ENCODE peak calls at places on chromosomes 16 and 17, in six cellular contexts. One of them, this sample, is unnamed.
A peak's percentile ranks its signal among the peaks of the same experiment; 100 is the strongest.

GRCh38 chr17:77681820-77682219 is 276.7 kb upstream of the TNRC6C start:
- DNase-seq in skeletal muscle cell: peak; percentile 1
- DNase-seq in substantia nigra: no peak
- DNase-seq in upper lobe of right lung: peak; percentile 20
- DNase-seq in A172: no peak
- DNase-seq in brain pericyte: no peak
- DNase-seq in this sample: peak; percentile 6

GRCh38 chr17:56891751-56892150 is 22.1 kb downstream of the TRIM25 start:
- DNase-seq in brain pericyte: no peak
- DNase-seq in A172: no peak
- DNase-seq in skeletal muscle cell: no peak
- DNase-seq in upper lobe of right lung: peak; percentile 71
- DNase-seq in substantia nigra: no peak
- DNase-seq in this sample: no peak

GRCh38 chr17:63697341-63698286 is 2.3 kb downstream of the LIMD2 start:
- DNase-seq in A172: peak; percentile 48
- DNase-seq in skeletal muscle cell: no peak
- DNase-seq in brain pericyte: no peak
- DNase-seq in substantia nigra: no peak
- DNase-seq in upper lobe of right lung: peak; percentile 81
- DNase-seq in this sample: peak; percentile 74

GRCh38 chr17:44688675-44689491 is 693 bp downstream of the CCDC43 start:
- DNase-seq in upper lobe of right lung: no peak
- DNase-seq in A172: no peak
- DNase-seq in substantia nigra: no peak
- DNase-seq in skeletal muscle cell: no peak
- DNase-seq in brain pericyte: no peak
- DNase-seq in this sample: peak; percentile 8

GRCh38 chr17:41534899-41535546 is 6.9 kb upstream of the KRT19 start:
- DNase-seq in brain pericyte: no peak
- DNase-seq in upper lobe of right lung: peak; percentile 41
- DNase-seq in substantia nigra: no peak
- DNase-seq in skeletal muscle cell: no peak
- DNase-seq in A172: no peak
- DNase-seq in this sample: no peak

GRCh38 chr17:71902931-71903506 is 217.8 kb upstream of the SOX9 start:
- DNase-seq in A172: peak; percentile 28
- DNase-seq in brain pericyte: no peak
- DNase-seq in substantia nigra: no peak
- DNase-seq in upper lobe of right lung: no peak
- DNase-seq in skeletal muscle cell: peak; percentile 25
- DNase-seq in this sample: peak; percentile 31

GRCh38 chr17:13518271-13519000 is 83.3 kb downstream of the HS3ST3A1 start:
- DNase-seq in A172: peak; percentile 43
- DNase-seq in brain pericyte: no peak
- DNase-seq in upper lobe of right lung: no peak
- DNase-seq in skeletal muscle cell: peak; percentile 48
- DNase-seq in substantia nigra: no peak
- DNase-seq in this sample: no peak

GRCh38 chr17:7835818-7836595 is 2.0 kb downstream of the KDM6B start:
- DNase-seq in skeletal muscle cell: no peak
- DNase-seq in brain pericyte: no peak
- DNase-seq in A172: peak; percentile 39
- DNase-seq in upper lobe of right lung: peak; percentile 88
- DNase-seq in substantia nigra: peak; percentile 55
- DNase-seq in this sample: peak; percentile 34

GRCh38 chr17:58153046-58153445 is 4.9 kb downstream of the OR4D1 start:
- DNase-seq in substantia nigra: no peak
- DNase-seq in skeletal muscle cell: no peak
- DNase-seq in A172: no peak
- DNase-seq in upper lobe of right lung: no peak
- DNase-seq in brain pericyte: no peak
- DNase-seq in this sample: no peak

GRCh38 chr17:78408476-78409020 is 30.1 kb downstream of the PGS1 start:
- DNase-seq in skeletal muscle cell: no peak
- DNase-seq in brain pericyte: no peak
- DNase-seq in A172: no peak
- DNase-seq in substantia nigra: no peak
- DNase-seq in upper lobe of right lung: no peak
- DNase-seq in this sample: no peak

GRCh38 chr17:49875690-49876089 is 27.8 kb upstream of the TAC4 start:
- DNase-seq in upper lobe of right lung: no peak
- DNase-seq in substantia nigra: no peak
- DNase-seq in brain pericyte: no peak
- DNase-seq in skeletal muscle cell: no peak
- DNase-seq in A172: no peak
- DNase-seq in this sample: no peak

GRCh38 chr17:16923904-16924700 is 47.8 kb downstream of the TNFRSF13B start:
- DNase-seq in upper lobe of right lung: peak; percentile 49
- DNase-seq in substantia nigra: no peak
- DNase-seq in skeletal muscle cell: no peak
- DNase-seq in A172: no peak
- DNase-seq in brain pericyte: no peak
- DNase-seq in this sample: no peak

GRCh38 chr17:27577124-27577761 is 53.7 kb upstream of the LGALS9 start:
- DNase-seq in brain pericyte: no peak
- DNase-seq in substantia nigra: peak; percentile 82
- DNase-seq in A172: peak; percentile 66
- DNase-seq in skeletal muscle cell: peak; percentile 60
- DNase-seq in upper lobe of right lung: no peak
- DNase-seq in this sample: peak; percentile 59

GRCh38 chr17:2022647-2023046 is 2.5 kb downstream of the RTN4RL1 start:
- DNase-seq in skeletal muscle cell: no peak
- DNase-seq in substantia nigra: no peak
- DNase-seq in brain pericyte: no peak
- DNase-seq in upper lobe of right lung: peak; percentile 71
- DNase-seq in A172: no peak
- DNase-seq in this sample: no peak

GRCh38 chr16:53775106-53775820 is 71.3 kb downstream of the FTO start:
- DNase-seq in upper lobe of right lung: no peak
- DNase-seq in skeletal muscle cell: no peak
- DNase-seq in A172: no peak
- DNase-seq in brain pericyte: no peak
- DNase-seq in substantia nigra: no peak
- DNase-seq in this sample: no peak

GRCh38 chr17:81207610-81208581 is 14.9 kb downstream of the CEP131 start:
- DNase-seq in skeletal muscle cell: no peak
- DNase-seq in A172: no peak
- DNase-seq in substantia nigra: no peak
- DNase-seq in brain pericyte: no peak
- DNase-seq in upper lobe of right lung: no peak
- DNase-seq in this sample: no peak

GRCh38 chr16:4306439-4307214 is 9.2 kb upstream of the GLIS2 start:
- DNase-seq in upper lobe of right lung: no peak
- DNase-seq in substantia nigra: no peak
- DNase-seq in A172: no peak
- DNase-seq in skeletal muscle cell: no peak
- DNase-seq in brain pericyte: no peak
- DNase-seq in this sample: no peak

GRCh38 chr17:75783803-75784472 is 668 bp upstream of the UNK start:
- DNase-seq in brain pericyte: no peak
- DNase-seq in A172: no peak
- DNase-seq in upper lobe of right lung: peak; percentile 77
- DNase-seq in substantia nigra: no peak
- DNase-seq in skeletal muscle cell: no peak
- DNase-seq in this sample: no peak

GRCh38 chr16:31874354-31875111 is 926 bp downstream of the ZNF267 start:
- DNase-seq in brain pericyte: no peak
- DNase-seq in upper lobe of right lung: no peak
- DNase-seq in substantia nigra: no peak
- DNase-seq in A172: peak; percentile 68
- DNase-seq in skeletal muscle cell: no peak
- DNase-seq in this sample: peak; percentile 50

GRCh38 chr16:72609933-72610332 is 438.0 kb upstream of the PMFBP1 start:
- DNase-seq in A172: no peak
- DNase-seq in brain pericyte: no peak
- DNase-seq in skeletal muscle cell: no peak
- DNase-seq in upper lobe of right lung: no peak
- DNase-seq in substantia nigra: no peak
- DNase-seq in this sample: no peak

GRCh38 chr16:10964039-10964890 is 19.9 kb downstream of the CLEC16A start:
- DNase-seq in brain pericyte: peak; percentile 32
- DNase-seq in skeletal muscle cell: no peak
- DNase-seq in A172: peak; percentile 89
- DNase-seq in substantia nigra: peak; percentile 71
- DNase-seq in upper lobe of right lung: peak; percentile 91
- DNase-seq in this sample: peak; percentile 75

GRCh38 chr17:60652484-60653247 is 25.0 kb upstream of the BCAS3 start:
- DNase-seq in brain pericyte: no peak
- DNase-seq in substantia nigra: no peak
- DNase-seq in A172: no peak
- DNase-seq in upper lobe of right lung: no peak
- DNase-seq in skeletal muscle cell: no peak
- DNase-seq in this sample: no peak

GRCh38 chr17:38667099-38667786 is 7.5 kb downstream of the EPOP start:
- DNase-seq in skeletal muscle cell: peak; percentile 22
- DNase-seq in substantia nigra: peak; percentile 41
- DNase-seq in A172: peak; percentile 65
- DNase-seq in upper lobe of right lung: peak; percentile 68
- DNase-seq in brain pericyte: no peak
- DNase-seq in this sample: peak; percentile 74

GRCh38 chr17:9725575-9725974 is 65.8 kb downstream of the DHRS7C start:
- DNase-seq in upper lobe of right lung: no peak
- DNase-seq in brain pericyte: no peak
- DNase-seq in substantia nigra: peak; percentile 12
- DNase-seq in skeletal muscle cell: no peak
- DNase-seq in A172: peak; percentile 13
- DNase-seq in this sample: no peak

GRCh38 chr17:40290629-40291296 is 3.1 kb downstream of the CDC6 start:
- DNase-seq in A172: peak; percentile 84
- DNase-seq in substantia nigra: peak; percentile 8
- DNase-seq in skeletal muscle cell: peak; percentile 88
- DNase-seq in upper lobe of right lung: no peak
- DNase-seq in brain pericyte: no peak
- DNase-seq in this sample: peak; percentile 76

GRCh38 chr17:39699818-39700147 is at the start of gene ERBB2:
- DNase-seq in A172: peak; percentile 74
- DNase-seq in skeletal muscle cell: peak; percentile 47
- DNase-seq in brain pericyte: no peak
- DNase-seq in upper lobe of right lung: peak; percentile 86
- DNase-seq in substantia nigra: no peak
- DNase-seq in this sample: peak; percentile 71

GRCh38 chr17:50465635-50466034 is 3.0 kb downstream of the CHAD start:
- DNase-seq in upper lobe of right lung: no peak
- DNase-seq in substantia nigra: no peak
- DNase-seq in skeletal muscle cell: no peak
- DNase-seq in brain pericyte: no peak
- DNase-seq in A172: no peak
- DNase-seq in this sample: no peak

GRCh38 chr16:75127713-75128415 is 11.3 kb upstream of the LDHD start:
- DNase-seq in skeletal muscle cell: no peak
- DNase-seq in brain pericyte: no peak
- DNase-seq in A172: no peak
- DNase-seq in substantia nigra: no peak
- DNase-seq in upper lobe of right lung: no peak
- DNase-seq in this sample: no peak

GRCh38 chr17:29929006-29929543 is 953 bp downstream of the SSH2 start:
- DNase-seq in skeletal muscle cell: no peak
- DNase-seq in substantia nigra: no peak
- DNase-seq in upper lobe of right lung: no peak
- DNase-seq in brain pericyte: peak; percentile 17
- DNase-seq in A172: peak; percentile 33
- DNase-seq in this sample: peak; percentile 37

GRCh38 chr17:42023524-42024349 is 3.8 kb downstream of the NKIRAS2 start:
- DNase-seq in skeletal muscle cell: no peak
- DNase-seq in upper lobe of right lung: peak; percentile 85
- DNase-seq in substantia nigra: no peak
- DNase-seq in A172: no peak
- DNase-seq in brain pericyte: no peak
- DNase-seq in this sample: no peak

GRCh38 chr17:46044286-46044928 is 45.4 kb downstream of the STH start:
- DNase-seq in brain pericyte: peak; percentile 71
- DNase-seq in skeletal muscle cell: peak; percentile 66
- DNase-seq in upper lobe of right lung: no peak
- DNase-seq in A172: peak; percentile 87
- DNase-seq in substantia nigra: peak; percentile 58
- DNase-seq in this sample: peak; percentile 92

GRCh38 chr16:54194008-54194731 is 92.4 kb downstream of the IRX3 start:
- DNase-seq in brain pericyte: peak; percentile 20
- DNase-seq in substantia nigra: peak; percentile 77
- DNase-seq in skeletal muscle cell: no peak
- DNase-seq in A172: no peak
- DNase-seq in upper lobe of right lung: peak; percentile 89
- DNase-seq in this sample: no peak

GRCh38 chr16:79970551-79971236 is 370.2 kb upstream of the MAF start:
- DNase-seq in substantia nigra: no peak
- DNase-seq in brain pericyte: no peak
- DNase-seq in skeletal muscle cell: no peak
- DNase-seq in upper lobe of right lung: no peak
- DNase-seq in A172: peak; percentile 40
- DNase-seq in this sample: no peak

This sample was measured in PC-3.